ENCODE peak calls at places on chromosome 4, in seven cellular contexts. One of them, this sample, is unnamed.

GRCh38 chr4:56183344-56183959 is 203.8 kb downstream of the AASDH start:
- DNase-seq in heart right ventricle: no peak
- DNase-seq in adrenal gland: no peak
- DNase-seq in fibroblast of mammary gland: no peak
- DNase-seq in effector memory CD4-positive, alpha-beta T cell: no peak
- DNase-seq in right cardiac atrium: no peak
- DNase-seq in psoas muscle: no peak
- DNase-seq in this sample: no peak

GRCh38 chr4:175309041-175309440 is 390.9 kb downstream of the ADAM29 start:
- DNase-seq in fibroblast of mammary gland: peak
- DNase-seq in heart right ventricle: no peak
- DNase-seq in psoas muscle: no peak
- DNase-seq in effector memory CD4-positive, alpha-beta T cell: no peak
- DNase-seq in adrenal gland: no peak
- DNase-seq in right cardiac atrium: no peak
- DNase-seq in this sample: peak

GRCh38 chr4:142846105-142846728 is at the start of gene INPP4B:
- DNase-seq in effector memory CD4-positive, alpha-beta T cell: peak
- DNase-seq in psoas muscle: peak
- DNase-seq in heart right ventricle: peak
- DNase-seq in adrenal gland: peak
- DNase-seq in fibroblast of mammary gland: peak
- DNase-seq in right cardiac atrium: peak
- DNase-seq in this sample: peak

GRCh38 chr4:134470544-134470943 is 269.0 kb upstream of the PABPC4L start:
- DNase-seq in fibroblast of mammary gland: peak
- DNase-seq in right cardiac atrium: no peak
- DNase-seq in heart right ventricle: no peak
- DNase-seq in effector memory CD4-positive, alpha-beta T cell: no peak
- DNase-seq in psoas muscle: no peak
- DNase-seq in adrenal gland: peak
- DNase-seq in this sample: peak

GRCh38 chr4:4386736-4387392 is at the start of gene NSG1:
- DNase-seq in adrenal gland: peak
- DNase-seq in right cardiac atrium: peak
- DNase-seq in effector memory CD4-positive, alpha-beta T cell: peak
- DNase-seq in psoas muscle: no peak
- DNase-seq in fibroblast of mammary gland: peak
- DNase-seq in heart right ventricle: peak
- DNase-seq in this sample: peak

GRCh38 chr4:143389543-143390195 is 53.0 kb downstream of the GAB1 start:
- DNase-seq in effector memory CD4-positive, alpha-beta T cell: no peak
- DNase-seq in adrenal gland: no peak
- DNase-seq in right cardiac atrium: no peak
- DNase-seq in psoas muscle: no peak
- DNase-seq in fibroblast of mammary gland: peak
- DNase-seq in heart right ventricle: no peak
- DNase-seq in this sample: peak

GRCh38 chr4:145216532-145216931 is 36.1 kb upstream of the OTUD4 start:
- DNase-seq in psoas muscle: no peak
- DNase-seq in fibroblast of mammary gland: peak
- DNase-seq in adrenal gland: no peak
- DNase-seq in right cardiac atrium: no peak
- DNase-seq in heart right ventricle: no peak
- DNase-seq in effector memory CD4-positive, alpha-beta T cell: no peak
- DNase-seq in this sample: peak

GRCh38 chr4:28462766-28463165 is 1602.1 kb downstream of the STIM2 start:
- DNase-seq in adrenal gland: no peak
- DNase-seq in right cardiac atrium: no peak
- DNase-seq in fibroblast of mammary gland: peak
- DNase-seq in heart right ventricle: no peak
- DNase-seq in psoas muscle: no peak
- DNase-seq in effector memory CD4-positive, alpha-beta T cell: no peak
- DNase-seq in this sample: no peak

GRCh38 chr4:8732092-8732491 is 139.5 kb downstream of the CPZ start:
- DNase-seq in psoas muscle: no peak
- DNase-seq in heart right ventricle: no peak
- DNase-seq in effector memory CD4-positive, alpha-beta T cell: no peak
- DNase-seq in adrenal gland: no peak
- DNase-seq in fibroblast of mammary gland: no peak
- DNase-seq in right cardiac atrium: no peak
- DNase-seq in this sample: no peak

GRCh38 chr4:74805601-74806000 is 11.3 kb upstream of the BTC start:
- DNase-seq in fibroblast of mammary gland: peak
- DNase-seq in heart right ventricle: no peak
- DNase-seq in effector memory CD4-positive, alpha-beta T cell: no peak
- DNase-seq in adrenal gland: no peak
- DNase-seq in right cardiac atrium: no peak
- DNase-seq in psoas muscle: no peak
- DNase-seq in this sample: peak

GRCh38 chr4:105291920-105292319 is 145.2 kb downstream of the TET2 start:
- DNase-seq in psoas muscle: no peak
- DNase-seq in right cardiac atrium: no peak
- DNase-seq in fibroblast of mammary gland: no peak
- DNase-seq in adrenal gland: no peak
- DNase-seq in effector memory CD4-positive, alpha-beta T cell: no peak
- DNase-seq in heart right ventricle: no peak
- DNase-seq in this sample: peak

GRCh38 chr4:158121203-158121586 is 51.6 kb downstream of the GASK1B start:
- DNase-seq in heart right ventricle: no peak
- DNase-seq in effector memory CD4-positive, alpha-beta T cell: no peak
- DNase-seq in fibroblast of mammary gland: peak
- DNase-seq in right cardiac atrium: peak
- DNase-seq in adrenal gland: peak
- DNase-seq in psoas muscle: no peak
- DNase-seq in this sample: peak

GRCh38 chr4:53646792-53647191 is 55.5 kb upstream of the LNX1 start:
- DNase-seq in psoas muscle: no peak
- DNase-seq in adrenal gland: no peak
- DNase-seq in right cardiac atrium: no peak
- DNase-seq in fibroblast of mammary gland: no peak
- DNase-seq in effector memory CD4-positive, alpha-beta T cell: no peak
- DNase-seq in heart right ventricle: no peak
- DNase-seq in this sample: no peak

GRCh38 chr4:43242611-43243010 is 350.1 kb downstream of the GRXCR1 start:
- DNase-seq in adrenal gland: no peak
- DNase-seq in psoas muscle: no peak
- DNase-seq in effector memory CD4-positive, alpha-beta T cell: no peak
- DNase-seq in heart right ventricle: no peak
- DNase-seq in right cardiac atrium: no peak
- DNase-seq in fibroblast of mammary gland: peak
- DNase-seq in this sample: peak

GRCh38 chr4:82217986-82218715 is 155.6 kb downstream of the HNRNPD start:
- DNase-seq in effector memory CD4-positive, alpha-beta T cell: no peak
- DNase-seq in adrenal gland: no peak
- DNase-seq in right cardiac atrium: no peak
- DNase-seq in fibroblast of mammary gland: no peak
- DNase-seq in psoas muscle: no peak
- DNase-seq in heart right ventricle: no peak
- DNase-seq in this sample: no peak

GRCh38 chr4:80521438-80521837 is 185.9 kb downstream of the CFAP299 start:
- DNase-seq in psoas muscle: no peak
- DNase-seq in adrenal gland: no peak
- DNase-seq in heart right ventricle: no peak
- DNase-seq in fibroblast of mammary gland: no peak
- DNase-seq in effector memory CD4-positive, alpha-beta T cell: no peak
- DNase-seq in right cardiac atrium: no peak
- DNase-seq in this sample: no peak

GRCh38 chr4:28229092-28229491 is 1368.5 kb downstream of the STIM2 start:
- DNase-seq in psoas muscle: no peak
- DNase-seq in effector memory CD4-positive, alpha-beta T cell: no peak
- DNase-seq in right cardiac atrium: no peak
- DNase-seq in heart right ventricle: no peak
- DNase-seq in adrenal gland: no peak
- DNase-seq in fibroblast of mammary gland: peak
- DNase-seq in this sample: peak

GRCh38 chr4:106039796-106040195 is 144.5 kb downstream of the NPNT start:
- DNase-seq in right cardiac atrium: no peak
- DNase-seq in effector memory CD4-positive, alpha-beta T cell: no peak
- DNase-seq in heart right ventricle: no peak
- DNase-seq in fibroblast of mammary gland: peak
- DNase-seq in psoas muscle: no peak
- DNase-seq in adrenal gland: no peak
- DNase-seq in this sample: peak

GRCh38 chr4:37595875-37596402 is 90.2 kb downstream of the RELL1 start:
- DNase-seq in effector memory CD4-positive, alpha-beta T cell: no peak
- DNase-seq in heart right ventricle: no peak
- DNase-seq in fibroblast of mammary gland: no peak
- DNase-seq in psoas muscle: no peak
- DNase-seq in right cardiac atrium: no peak
- DNase-seq in adrenal gland: no peak
- DNase-seq in this sample: no peak

GRCh38 chr4:24164054-24164453 is 274.2 kb upstream of the PPARGC1A start:
- DNase-seq in psoas muscle: no peak
- DNase-seq in fibroblast of mammary gland: peak
- DNase-seq in effector memory CD4-positive, alpha-beta T cell: no peak
- DNase-seq in adrenal gland: no peak
- DNase-seq in heart right ventricle: no peak
- DNase-seq in right cardiac atrium: no peak
- DNase-seq in this sample: peak

GRCh38 chr4:15410750-15411149 is 17.1 kb upstream of the C1QTNF7 start:
- DNase-seq in heart right ventricle: no peak
- DNase-seq in psoas muscle: no peak
- DNase-seq in fibroblast of mammary gland: no peak
- DNase-seq in effector memory CD4-positive, alpha-beta T cell: no peak
- DNase-seq in adrenal gland: no peak
- DNase-seq in right cardiac atrium: no peak
- DNase-seq in this sample: no peak

DNA sequence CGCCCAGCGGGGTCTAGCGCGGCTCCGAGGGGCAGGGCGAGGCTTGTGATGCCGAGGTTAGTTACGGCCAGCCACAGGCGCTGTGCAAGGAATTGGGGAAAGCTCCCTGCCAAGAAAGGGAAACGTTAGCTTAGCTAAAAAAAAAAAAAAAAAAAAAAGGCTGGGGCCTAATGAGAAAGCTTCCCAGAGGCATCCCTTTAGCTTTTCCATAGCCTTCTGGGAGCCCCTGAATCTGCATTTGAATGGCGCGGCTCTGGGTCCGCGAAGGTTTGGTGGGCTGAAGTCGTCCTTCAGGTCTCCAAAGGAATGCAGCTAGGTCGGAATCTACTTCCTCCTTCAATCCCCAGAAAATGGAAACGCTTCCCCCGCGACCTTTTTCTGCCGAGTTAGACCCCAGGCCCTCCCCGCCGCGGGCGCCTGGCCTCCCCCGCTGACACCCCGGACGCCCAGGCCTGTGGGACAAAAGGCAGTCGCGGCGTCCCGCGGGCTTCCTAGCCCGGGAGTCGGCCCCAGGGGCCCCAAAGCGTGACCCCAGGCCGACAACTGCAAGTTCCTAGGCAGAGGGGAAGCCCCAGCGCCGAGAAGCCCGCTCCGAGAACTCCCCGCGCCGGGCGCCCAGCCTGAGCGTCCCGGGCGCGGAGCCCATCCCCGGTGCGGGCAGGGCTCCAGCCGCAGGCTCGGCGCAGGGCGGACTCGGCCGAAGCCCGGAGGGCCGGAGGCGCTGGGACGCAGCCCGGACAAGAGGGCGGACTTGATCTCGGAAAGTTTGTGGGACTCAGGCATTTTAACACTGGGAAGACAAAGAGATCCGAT is 598 bp upstream of the FAT1 start:
- DNase-seq in effector memory CD4-positive, alpha-beta T cell: no peak
- DNase-seq in fibroblast of mammary gland: peak
- DNase-seq in adrenal gland: peak
- DNase-seq in psoas muscle: peak
- DNase-seq in right cardiac atrium: peak
- DNase-seq in heart right ventricle: peak
- DNase-seq in this sample: peak
- H3K4me3 ChIP-seq in effector memory CD4-positive, alpha-beta T cell: no peak
- H3K4me3 ChIP-seq in fibroblast of mammary gland: peak
- H3K4me3 ChIP-seq in adrenal gland: peak
- H3K4me3 ChIP-seq in psoas muscle: peak
- H3K4me3 ChIP-seq in right cardiac atrium: peak
- H3K4me3 ChIP-seq in heart right ventricle: peak
- H3K4me3 ChIP-seq in this sample: peak

GRCh38 chr4:153115322-153116100 is 88.7 kb upstream of the TRIM2 start:
- DNase-seq in adrenal gland: peak
- DNase-seq in right cardiac atrium: no peak
- DNase-seq in effector memory CD4-positive, alpha-beta T cell: peak
- DNase-seq in heart right ventricle: no peak
- DNase-seq in psoas muscle: no peak
- DNase-seq in fibroblast of mammary gland: peak
- DNase-seq in this sample: peak
- H3K4me3 ChIP-seq in adrenal gland: peak
- H3K4me3 ChIP-seq in right cardiac atrium: no peak
- H3K4me3 ChIP-seq in effector memory CD4-positive, alpha-beta T cell: peak
- H3K4me3 ChIP-seq in heart right ventricle: peak
- H3K4me3 ChIP-seq in psoas muscle: peak
- H3K4me3 ChIP-seq in fibroblast of mammary gland: peak
- H3K4me3 ChIP-seq in this sample: no peak

DNA sequence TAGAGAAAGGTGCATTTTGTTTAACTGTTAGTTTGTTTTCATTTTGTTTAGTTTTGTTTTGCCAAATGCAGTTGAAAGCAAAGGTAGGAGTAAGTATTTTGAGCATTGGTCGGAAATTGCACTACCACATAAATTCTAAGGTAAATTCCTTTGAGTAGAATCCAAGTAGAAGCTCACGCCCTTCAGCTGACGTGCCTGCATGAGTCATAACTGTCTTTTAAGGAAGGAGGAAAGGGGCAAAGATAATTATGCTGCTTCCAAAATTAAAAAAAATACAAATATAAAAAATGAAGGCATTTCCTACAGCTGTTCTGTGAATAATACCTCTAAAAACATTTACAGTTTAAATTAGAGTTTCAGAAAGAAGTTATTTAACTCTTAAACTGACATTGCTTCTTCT is 110.2 kb upstream of the MYOZ2 start:
- DNase-seq in adrenal gland: peak
- DNase-seq in fibroblast of mammary gland: peak
- DNase-seq in right cardiac atrium: no peak
- DNase-seq in heart right ventricle: no peak
- DNase-seq in effector memory CD4-positive, alpha-beta T cell: no peak
- DNase-seq in psoas muscle: no peak
- DNase-seq in this sample: peak
- H3K4me3 ChIP-seq in adrenal gland: peak
- H3K4me3 ChIP-seq in fibroblast of mammary gland: peak
- H3K4me3 ChIP-seq in right cardiac atrium: no peak
- H3K4me3 ChIP-seq in heart right ventricle: peak
- H3K4me3 ChIP-seq in effector memory CD4-positive, alpha-beta T cell: no peak
- H3K4me3 ChIP-seq in psoas muscle: peak
- H3K4me3 ChIP-seq in this sample: peak

DNA sequence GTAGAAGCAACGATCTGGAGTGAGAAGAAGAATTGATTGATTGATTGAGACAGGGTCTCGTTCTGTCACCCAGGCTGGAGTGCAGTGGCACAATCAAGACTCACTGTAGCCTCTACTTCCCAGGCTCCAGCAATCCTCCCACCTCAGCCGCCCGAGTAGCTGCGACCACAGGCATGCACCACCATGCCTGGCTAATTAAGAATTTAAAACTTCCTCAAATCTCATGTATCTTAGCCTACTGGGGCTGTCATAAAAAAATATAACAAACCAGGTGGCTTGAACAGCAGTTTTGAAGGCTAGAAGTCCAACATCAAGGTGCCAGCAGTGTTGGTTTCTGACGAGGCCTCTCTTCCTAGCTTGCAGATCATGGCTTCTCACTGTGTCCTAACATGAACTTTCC is 18.3 kb upstream of the TBC1D9 start:
- DNase-seq in psoas muscle: no peak
- DNase-seq in fibroblast of mammary gland: no peak
- DNase-seq in heart right ventricle: no peak
- DNase-seq in adrenal gland: no peak
- DNase-seq in right cardiac atrium: no peak
- DNase-seq in effector memory CD4-positive, alpha-beta T cell: no peak
- DNase-seq in this sample: no peak
- H3K4me3 ChIP-seq in psoas muscle: no peak
- H3K4me3 ChIP-seq in fibroblast of mammary gland: no peak
- H3K4me3 ChIP-seq in heart right ventricle: no peak
- H3K4me3 ChIP-seq in adrenal gland: no peak
- H3K4me3 ChIP-seq in right cardiac atrium: no peak
- H3K4me3 ChIP-seq in effector memory CD4-positive, alpha-beta T cell: no peak
- H3K4me3 ChIP-seq in this sample: no peak

GRCh38 chr4:77538574-77539157 is 67.0 kb upstream of the CXCL13 start:
- DNase-seq in psoas muscle: no peak
- DNase-seq in effector memory CD4-positive, alpha-beta T cell: no peak
- DNase-seq in heart right ventricle: no peak
- DNase-seq in fibroblast of mammary gland: peak
- DNase-seq in adrenal gland: peak
- DNase-seq in right cardiac atrium: no peak
- DNase-seq in this sample: peak
- H3K4me3 ChIP-seq in psoas muscle: no peak
- H3K4me3 ChIP-seq in effector memory CD4-positive, alpha-beta T cell: no peak
- H3K4me3 ChIP-seq in heart right ventricle: no peak
- H3K4me3 ChIP-seq in fibroblast of mammary gland: no peak
- H3K4me3 ChIP-seq in adrenal gland: no peak
- H3K4me3 ChIP-seq in right cardiac atrium: no peak
- H3K4me3 ChIP-seq in this sample: no peak